ENCODE peak calls at places on chromosomes 4 and X, in ten cellular contexts. M is activated CD8-positive, alpha-beta memory T cell treated with anti-CD3 and anti-CD28 coated beads for 48 hours; U is T-cell; Q is DMS153; X is cardiac muscle cell; K is ACHN; T is Right ventricle myocardium superior; R is iPS-NIHi11; P is activated T-helper 1 cell treated with Interleukin-2 at 50 U/mL for 16 hours; J is stimulated activated CD8-positive, alpha-beta memory T cell treated with anti-CD3 and anti-CD28 coated beads, Interleukin-7, amount 100 ng/mL, for 4 hours. C is an unnamed sample.

GRCh38 chr4:86523333-86523732 is 70.8 kb upstream of the PTPN13 start:
- DNase-seq in J (no peak), K (no peak), M (no peak), T (no peak), U (no peak), P (no peak), R (no peak), X (no peak), Q (no peak), C (no peak)

GRCh38 chr4:15753786-15754185 is 24.3 kb upstream of the CD38 start:
- DNase-seq in U (no peak), K (no peak), J (no peak), R (no peak), M (no peak), X (peak), Q (no peak), P (no peak), T (peak), C (no peak)

GRCh38 chr4:37604464-37604863 is 81.7 kb downstream of the RELL1 start:
- DNase-seq in X (peak), R (no peak), M (no peak), U (no peak), P (no peak), Q (no peak), K (no peak), J (no peak), T (no peak), C (no peak)

GRCh38 chrX:13334491-13334890 is 14.6 kb upstream of the ATXN3L start:
- DNase-seq in P (no peak), M (no peak), K (no peak), Q (no peak), T (no peak), J (no peak), R (no peak), U (no peak), X (peak), C (no peak)

GRCh38 chrX:30577362-30577961 is at the start of gene TASL:
- DNase-seq in Q (no peak), M (no peak), K (no peak), T (no peak), U (peak), P (no peak), X (no peak), J (peak), R (no peak), C (no peak)

GRCh38 chr4:73740353-73740778 is at the start of gene CXCL8:
- DNase-seq in U (no peak), T (peak), X (peak), Q (peak), K (peak), M (no peak), J (no peak), P (no peak), R (no peak), C (peak)

GRCh38 chrX:104135677-104136076 is 21.1 kb downstream of the SLC25A53 start:
- DNase-seq in P (no peak), T (no peak), U (no peak), M (no peak), R (no peak), K (no peak), Q (no peak), X (no peak), J (no peak), C (no peak)

GRCh38 chrX:53313746-53314105 is 32.3 kb upstream of the IQSEC2 start:
- DNase-seq in X (no peak), M (no peak), J (no peak), R (no peak), K (no peak), P (no peak), Q (no peak), U (no peak), T (no peak), C (no peak)

GRCh38 chr4:183098080-183098722 is 856 bp upstream of the WWC2 start:
- DNase-seq in T (peak), U (no peak), K (peak), R (peak), Q (no peak), P (no peak), X (peak), M (no peak), J (peak), C (no peak)

GRCh38 chr4:138898282-138898681 is 117.3 kb upstream of the NOCT start:
- DNase-seq in P (no peak), X (peak), J (no peak), Q (peak), K (no peak), U (no peak), R (no peak), T (no peak), M (no peak), C (no peak)

GRCh38 chr4:161555689-161556660 is 607.8 kb downstream of the FSTL5 start:
- DNase-seq in X (peak), M (no peak), T (no peak), U (no peak), Q (no peak), P (no peak), R (no peak), K (no peak), J (no peak), C (peak)

GRCh38 chr4:3875466-3875865 is 109.3 kb downstream of the ADRA2C start:
- DNase-seq in P (no peak), X (no peak), Q (no peak), U (no peak), K (no peak), J (no peak), M (no peak), T (no peak), R (no peak), C (no peak)

GRCh38 chr4:146957252-146957651 is 11.6 kb upstream of the TTC29 start:
- DNase-seq in U (no peak), T (no peak), J (no peak), M (no peak), Q (no peak), K (peak), X (peak), R (no peak), P (no peak), C (no peak)

GRCh38 chrX:106932960-106933537 is 12.8 kb downstream of the CLDN2 start:
- DNase-seq in J (no peak), M (no peak), R (no peak), P (no peak), K (peak), T (no peak), X (peak), Q (no peak), U (no peak), C (no peak)

GRCh38 chr4:38188136-38188535 is 227.9 kb downstream of the PTTG2 start:
- DNase-seq in P (no peak), Q (no peak), T (no peak), M (no peak), R (no peak), U (no peak), J (no peak), X (no peak), K (no peak), C (no peak)

GRCh38 chr4:182917182-182918043 is at the start of gene DCTD:
- DNase-seq in X (peak), R (peak), M (peak), Q (peak), J (peak), T (peak), K (peak), U (peak), P (peak), C (no peak)

GRCh38 chr4:143184217-143184502 is 557 bp upstream of the USP38 start:
- DNase-seq in K (no peak), P (no peak), M (no peak), J (no peak), T (no peak), Q (no peak), R (no peak), U (no peak), X (no peak), C (no peak)

GRCh38 chr4:3682236-3683076 is 83.7 kb upstream of the ADRA2C start:
- DNase-seq in X (no peak), P (no peak), R (no peak), M (no peak), J (no peak), K (no peak), U (no peak), Q (no peak), T (no peak), C (no peak)

GRCh38 chrX:13511557-13512330 is 57.7 kb upstream of the EGFL6 start:
- DNase-seq in U (no peak), Q (no peak), J (no peak), R (no peak), X (peak), T (no peak), P (no peak), K (no peak), M (no peak), C (no peak)

GRCh38 chrX:72125331-72126047 is 6.2 kb downstream of the RTL5 start:
- DNase-seq in U (no peak), J (no peak), R (no peak), T (no peak), K (no peak), M (no peak), Q (no peak), P (no peak), X (no peak), C (no peak)

GRCh38 chr4:20252656-20253271 is 1.1 kb downstream of the SLIT2 start:
- DNase-seq in U (no peak), J (no peak), K (peak), R (peak), P (no peak), M (no peak), X (peak), Q (no peak), T (peak), C (no peak)

GRCh38 chr4:169311643-169312365 is 41.0 kb upstream of the SH3RF1 start:
- DNase-seq in M (no peak), Q (no peak), X (peak), K (peak), P (no peak), J (no peak), T (no peak), R (peak), U (no peak), C (no peak)

GRCh38 chrX:13506574-13506973 is 62.8 kb upstream of the EGFL6 start:
- DNase-seq in K (peak), Q (no peak), T (peak), J (peak), U (peak), M (no peak), X (peak), P (peak), R (peak), C (peak)

GRCh38 chrX:130098202-130098552 is 12.1 kb downstream of the ELF4 start:
- DNase-seq in J (no peak), R (no peak), T (no peak), U (no peak), M (no peak), P (no peak), Q (no peak), K (no peak), X (no peak), C (no peak)

GRCh38 chr4:136012250-136012649 is 1520.0 kb downstream of the PCDH18 start:
- DNase-seq in J (no peak), K (no peak), R (no peak), T (no peak), U (no peak), P (no peak), X (no peak), M (no peak), Q (no peak), C (no peak)

GRCh38 chrX:8738588-8739189 is 6.8 kb upstream of the ANOS1 start:
- DNase-seq in U (peak), T (no peak), M (no peak), Q (no peak), X (peak), R (no peak), P (no peak), J (no peak), K (peak), C (no peak)

GRCh38 chr4:134126161-134126560 is 75.4 kb downstream of the PABPC4L start:
- DNase-seq in T (no peak), Q (no peak), M (no peak), X (no peak), R (no peak), K (no peak), J (no peak), P (no peak), U (no peak), C (no peak)

GRCh38 chr4:71186566-71187398 is 152.0 kb upstream of the SLC4A4 start:
- DNase-seq in T (peak), K (peak), J (peak), P (peak), X (peak), U (no peak), M (peak), R (peak), Q (no peak), C (no peak)

GRCh38 chr4:1090465-1091440 is 22.6 kb downstream of the RNF212 start:
- DNase-seq in J (no peak), P (no peak), R (no peak), K (no peak), Q (no peak), T (no peak), X (no peak), M (no peak), U (no peak), C (no peak)